ENCODE peak calls at places on chromosome 16, in ten cellular contexts. K, D, S, N, C, R, B, I, L and M are unnamed samples. For H3K4me1, the result is how much of the 10 kb centered on the place peaks cover.

GRCh38 chr16:79628501-79628975 is 28.0 kb upstream of the MAF start:
- DNase-seq in C (peak), N (no peak), L (no peak), R (no peak), K (no peak), D (no peak), I (no peak), B (no peak), S (no peak), M (no peak)

GRCh38 chr16:89845417-89845816 is 17.1 kb downstream of the SPIRE2 start:
- DNase-seq in B (no peak), C (no peak), R (no peak), N (no peak), K (peak), I (no peak), S (no peak), L (no peak), D (no peak), M (no peak)

GRCh38 chr16:12403746-12404658 is 399.7 kb downstream of the CPPED1 start:
- DNase-seq in N (no peak), I (no peak), S (no peak), K (no peak), L (no peak), D (no peak), B (no peak), R (peak), C (no peak), M (no peak)

GRCh38 chr16:56824335-56824734 is 40.7 kb upstream of the SLC12A3 start:
- DNase-seq in L (no peak), I (peak), K (peak), D (no peak), S (no peak), N (no peak), B (no peak), R (no peak), C (no peak), M (no peak)

GRCh38 chr16:51399908-51400670 is 249.0 kb upstream of the SALL1 start:
- DNase-seq in S (no peak), D (no peak), B (no peak), N (no peak), R (no peak), C (no peak), L (no peak), I (no peak), K (no peak), M (no peak)

GRCh38 chr16:88392616-88393015 is 9.9 kb downstream of the ZNF469 start:
- DNase-seq in R (no peak), I (no peak), K (no peak), D (no peak), L (no peak), C (no peak), B (no peak), N (no peak), S (no peak), M (no peak)

GRCh38 chr16:2035431-2036199 is 8.9 kb downstream of the NHERF2 start:
- DNase-seq in K (peak), S (peak), C (no peak), L (no peak), B (no peak), N (no peak), D (no peak), I (peak), R (no peak), M (no peak)

GRCh38 chr16:51149721-51150158 is 1.3 kb downstream of the SALL1 start:
- DNase-seq in B (no peak), K (no peak), I (no peak), L (no peak), S (no peak), C (no peak), R (no peak), D (no peak), N (no peak), M (no peak)

GRCh38 chr16:24541534-24541933 is 2.2 kb downstream of the RBBP6 start:
- DNase-seq in L (no peak), K (no peak), I (no peak), R (no peak), D (no peak), S (no peak), C (no peak), B (no peak), N (no peak), M (no peak)

GRCh38 chr16:77435240-77435819 is 496 bp upstream of the ADAMTS18 start:
- DNase-seq in N (no peak), B (no peak), C (no peak), D (no peak), L (no peak), R (no peak), S (no peak), I (no peak), K (no peak), M (peak)

GRCh38 chr16:83344014-83344413 is 463.8 kb upstream of the HSBP1 start:
- DNase-seq in R (no peak), D (no peak), K (no peak), L (no peak), I (no peak), C (no peak), N (no peak), B (no peak), S (no peak), M (no peak)

GRCh38 chr16:64206877-64207276 is 915.0 kb downstream of the CDH11 start:
- DNase-seq in B (no peak), S (no peak), N (no peak), D (no peak), R (no peak), I (no peak), C (no peak), K (no peak), L (no peak), M (no peak)

GRCh38 chr16:64215730-64216129 is 906.1 kb downstream of the CDH11 start:
- DNase-seq in I (no peak), C (no peak), N (no peak), S (no peak), L (no peak), D (no peak), B (no peak), R (no peak), K (no peak), M (no peak)

DNA sequence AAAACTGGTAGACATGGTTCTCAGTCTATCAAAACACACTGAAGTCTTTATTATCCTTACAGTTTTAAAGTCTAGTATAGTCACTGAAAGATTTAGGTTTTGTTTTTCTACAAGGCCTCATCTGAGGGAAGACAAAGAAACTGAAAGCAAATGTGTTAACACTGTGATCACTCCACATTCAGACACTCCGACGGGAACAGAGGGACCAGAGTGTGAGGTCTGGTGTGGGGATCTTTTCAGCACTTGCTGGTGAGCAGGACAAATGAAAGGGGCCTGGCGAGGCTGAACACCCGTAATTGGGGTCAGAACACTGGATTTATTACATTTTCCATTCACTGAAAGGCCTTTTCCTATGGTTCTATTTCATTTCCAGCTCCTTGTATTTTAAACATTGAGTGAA is 910.6 kb downstream of the CDH11 start:
- DNase-seq in C (no peak), K (no peak), R (no peak), D (no peak), S (no peak), L (no peak), I (no peak), N (no peak), B (no peak), M (no peak)
- H3K4me1 ChIP-seq in C (under half), K (under half), R (under half), D (under half), S (under half), L (under half), I (under half), N (under half), B (under half), M (under half)

DNA sequence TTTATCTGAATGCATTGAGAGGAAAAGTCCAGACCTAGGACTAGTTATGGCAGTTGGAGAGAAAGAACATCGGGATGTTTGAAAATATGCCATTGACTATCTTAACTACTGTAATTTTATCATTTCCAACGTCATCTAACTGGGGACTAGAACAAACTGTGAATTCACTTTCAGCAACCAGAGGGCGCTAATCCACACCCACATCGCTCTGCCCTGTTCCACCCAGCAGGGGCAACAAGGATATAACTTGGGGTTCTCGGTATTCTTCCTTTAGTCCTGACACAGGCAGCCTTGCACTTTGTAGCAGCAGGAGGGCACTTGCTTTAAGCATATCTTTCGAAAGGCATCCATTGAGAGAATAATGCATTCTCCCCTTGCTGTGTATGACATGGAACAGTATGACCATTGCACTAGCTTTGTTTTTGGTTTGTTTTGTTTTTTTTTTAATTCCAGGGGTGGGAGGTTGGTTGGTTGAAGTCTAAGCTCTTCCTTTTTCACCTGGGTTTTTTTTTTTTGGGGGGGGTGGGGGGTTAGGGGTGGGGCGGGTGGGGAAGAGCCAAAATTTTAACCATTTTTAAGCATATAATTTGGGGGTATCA is 31.5 kb downstream of the SIAH1 start:
- DNase-seq in C (peak), B (peak), R (no peak), L (no peak), N (no peak), K (peak), S (peak), I (peak), D (peak), M (peak)
- TF ChIP-seq POLR2A in C (no peak), B (peak), R (no peak), L (no peak), N (no peak), K (no peak), S (no peak), I (no peak), D (no peak), M (no peak)

DNA sequence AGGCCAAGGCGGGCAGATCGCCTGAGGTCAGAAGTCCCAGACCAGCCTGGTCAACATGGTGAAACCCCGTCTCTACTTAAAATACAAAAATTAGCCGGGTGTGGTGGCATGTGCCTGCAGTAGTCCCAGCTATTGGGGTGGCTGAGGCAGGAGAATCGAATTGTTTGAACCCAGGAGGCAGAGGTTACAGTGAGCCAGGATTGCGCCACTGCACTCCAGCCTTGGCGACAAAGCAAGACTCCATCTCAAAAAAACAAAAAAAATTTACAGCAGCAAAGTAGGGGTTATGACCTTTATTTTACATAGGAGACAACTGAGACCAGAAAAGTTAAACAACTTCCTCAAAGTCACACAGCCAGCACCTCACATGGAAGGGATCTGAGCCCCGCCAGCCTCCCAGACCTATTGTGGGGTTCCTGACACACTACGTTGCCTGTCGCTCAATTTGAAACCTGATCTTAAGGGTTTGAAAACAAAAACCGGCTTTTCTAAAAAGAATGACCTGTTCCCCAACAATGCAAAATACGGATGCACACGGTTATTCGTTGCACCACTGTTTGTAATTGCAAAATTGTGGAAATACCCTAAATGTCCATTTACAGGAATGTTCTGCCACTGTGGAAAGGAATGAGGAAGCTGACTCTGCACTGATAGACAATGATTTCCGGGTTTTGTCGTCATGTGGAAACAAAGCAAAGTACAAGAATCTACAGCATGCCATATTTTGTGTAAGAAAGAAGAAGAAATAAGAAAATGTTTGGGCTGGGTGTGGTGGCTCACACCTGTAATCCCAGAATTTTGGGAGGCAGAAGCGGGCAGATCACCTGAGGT is 77.2 kb downstream of the CNGB1 start:
- DNase-seq in D (no peak), S (no peak), R (no peak), C (no peak), B (no peak), K (no peak), I (no peak), N (no peak), L (no peak), M (no peak)
- TF ChIP-seq POLR2AphosphoS5 in D (no peak), S (no peak), R (no peak), C (no peak), B (no peak), K (no peak), I (no peak), N (no peak), L (no peak), M (peak)

GRCh38 chr16:66899310-66899944 is 19.1 kb downstream of the PDP2 start:
- DNase-seq in N (no peak), R (no peak), K (no peak), L (no peak), D (no peak), S (no peak), B (no peak), C (no peak), I (no peak), M (no peak)
- H3K4me1 ChIP-seq in N (half or more), R (under half), K (under half), L (under half), D (under half), S (half or more), B (under half), C (under half), I (half or more), M (under half)